ENCODE peak calls at places on chromosomes 11 and 22, in five cellular contexts. R is osteoblast, Y is mammary epithelial cell, G is fibroblast of lung, W is OCI-LY7. F is an unnamed sample.

GRCh38 chr22:46241397-46242007 is 8.6 kb downstream of the CDPF1 start:
- DNase-seq in R (no peak), Y (no peak), G (no peak), W (no peak), F (no peak)

GRCh38 chr11:68127791-68128681 is 6.8 kb upstream of the CHKA start:
- DNase-seq in R (peak; percentile 93), Y (no peak), G (peak; percentile 64), W (no peak), F (no peak)

GRCh38 chr11:69005183-69005630 is 7.8 kb downstream of the MRGPRF start:
- DNase-seq in R (peak; percentile 26), Y (no peak), G (no peak), W (no peak), F (no peak)

GRCh38 chr11:65439331-65440181 is 17.0 kb downstream of the NEAT1 start:
- DNase-seq in R (peak; percentile 85), Y (no peak), G (peak; percentile 52), W (no peak), F (peak; percentile 64)

GRCh38 chr11:88384678-88385015 is 47.1 kb upstream of the CTSC start:
- DNase-seq in R (peak; percentile 74), Y (peak; percentile 49), G (no peak), W (no peak), F (no peak)

GRCh38 chr22:48844096-48844675 is 983.5 kb downstream of the BRD1 start:
- DNase-seq in R (no peak), Y (no peak), G (no peak), W (no peak), F (no peak)

GRCh38 chr11:123063396-123064267 is 1.7 kb upstream of the HSPA8 start:
- DNase-seq in R (peak; percentile 69), Y (peak; percentile 60), G (peak; percentile 78), W (peak; percentile 69), F (peak; percentile 75)

GRCh38 chr11:36793542-36793926 is 195.5 kb upstream of the RAG2 start:
- DNase-seq in R (no peak), Y (no peak), G (peak; percentile 5), W (no peak), F (no peak)

GRCh38 chr11:104876838-104877500 is 21.3 kb downstream of the CASP12 start:
- DNase-seq in R (no peak), Y (no peak), G (no peak), W (no peak), F (no peak)

GRCh38 chr22:48499456-48500425 is 1327.9 kb downstream of the BRD1 start:
- DNase-seq in R (no peak), Y (no peak), G (no peak), W (no peak), F (no peak)

GRCh38 chr11:73958521-73959141 is 7.8 kb downstream of the DNAJB13 start:
- DNase-seq in R (no peak), Y (no peak), G (no peak), W (no peak), F (no peak)

GRCh38 chr11:107183963-107184362 is 165.7 kb upstream of the GUCY1A2 start:
- DNase-seq in R (no peak), Y (no peak), G (no peak), W (no peak), F (peak; percentile 52)

GRCh38 chr11:77046060-77046501 is 11.9 kb downstream of the B3GNT6 start:
- DNase-seq in R (peak; percentile 96), Y (peak; percentile 33), G (no peak), W (peak; percentile 49), F (peak; percentile 65)

GRCh38 chr11:67111261-67111660 is 7.8 kb upstream of the KDM2A start:
- DNase-seq in R (no peak), Y (no peak), G (peak; percentile 64), W (no peak), F (no peak)

GRCh38 chr11:63866211-63866610 is 27.3 kb downstream of the MARK2 start:
- DNase-seq in R (no peak), Y (peak; percentile 61), G (peak; percentile 80), W (peak; percentile 29), F (no peak)

GRCh38 chr11:20668410-20668809 is 976 bp upstream of the NELL1 start:
- DNase-seq in R (no peak), Y (no peak), G (no peak), W (no peak), F (no peak)

GRCh38 chr11:13205446-13205845 is 72.1 kb upstream of the BMAL1 start:
- DNase-seq in R (no peak), Y (no peak), G (no peak), W (no peak), F (no peak)

GRCh38 chr22:31926086-31926485 is 18.2 kb upstream of the YWHAH start:
- DNase-seq in R (no peak), Y (no peak), G (no peak), W (no peak), F (no peak)

GRCh38 chr11:85756401-85757200 is 54.3 kb downstream of the SYTL2 start:
- DNase-seq in R (no peak), Y (no peak), G (no peak), W (no peak), F (no peak)

GRCh38 chr11:86177319-86177718 is 67.2 kb upstream of the EED start:
- DNase-seq in R (no peak), Y (no peak), G (no peak), W (no peak), F (no peak)

GRCh38 chr11:43825217-43825816 is 55.3 kb upstream of the ALKBH3 start:
- DNase-seq in R (no peak), Y (peak; percentile 20), G (peak; percentile 55), W (peak; percentile 4), F (peak; percentile 58)

GRCh38 chr11:19868281-19868821 is 155.7 kb downstream of the NAV2 start:
- DNase-seq in R (peak; percentile 79), Y (peak; percentile 97), G (peak; percentile 91), W (no peak), F (no peak)

GRCh38 chr11:65058419-65059054 is at the start of gene NAALADL1:
- DNase-seq in R (peak; percentile 62), Y (no peak), G (no peak), W (no peak), F (no peak)

GRCh38 chr11:77879218-77879617 is 58.3 kb downstream of the AAMDC start:
- DNase-seq in R (no peak), Y (no peak), G (peak; percentile 73), W (peak; percentile 27), F (no peak)

GRCh38 chr22:26174280-26174679 is 5.0 kb downstream of the SEZ6L start:
- DNase-seq in R (peak; percentile 56), Y (no peak), G (no peak), W (no peak), F (peak; percentile 51)

GRCh38 chr11:110529043-110529442 is 99.3 kb downstream of the FDX1 start:
- DNase-seq in R (no peak), Y (no peak), G (no peak), W (peak; percentile 21), F (peak; percentile 83)

GRCh38 chr11:83566948-83567347 is 280.8 kb upstream of the CCDC90B start:
- DNase-seq in R (peak; percentile 23), Y (peak; percentile 49), G (peak; percentile 74), W (no peak), F (no peak)

GRCh38 chr11:24082860-24083259 is 414.0 kb upstream of the LUZP2 start:
- DNase-seq in R (no peak), Y (no peak), G (no peak), W (no peak), F (no peak)

GRCh38 chr22:44668190-44668885 is 33.7 kb upstream of the PRR5 start:
- DNase-seq in R (peak; percentile 81), Y (no peak), G (no peak), W (no peak), F (no peak)

GRCh38 chr11:8209208-8209807 is 40.5 kb upstream of the RIC3 start:
- DNase-seq in R (peak; percentile 54), Y (no peak), G (no peak), W (no peak), F (peak; percentile 69)

GRCh38 chr11:84524422-84525051 is 1102.6 kb downstream of the DLG2 start:
- DNase-seq in R (peak; percentile 69), Y (no peak), G (peak; percentile 44), W (peak; percentile 27), F (peak; percentile 71)

GRCh38 chr11:76692956-76693355 is 22.4 kb upstream of the LRRC32 start:
- DNase-seq in R (peak; percentile 3), Y (no peak), G (no peak), W (no peak), F (no peak)

GRCh38 chr11:63919267-63920125 is 2.5 kb upstream of the RCOR2 start:
- DNase-seq in R (peak; percentile 85), Y (no peak), G (peak; percentile 26), W (no peak), F (no peak)

GRCh38 chr11:83467841-83468240 is 181.7 kb upstream of the CCDC90B start:
- DNase-seq in R (no peak), Y (no peak), G (no peak), W (no peak), F (no peak)

GRCh38 chr11:57322881-57323467 is 1.8 kb downstream of the TNKS1BP1 start:
- DNase-seq in R (peak; percentile 89), Y (no peak), G (no peak), W (no peak), F (no peak)
- H3K4me1 ChIP-seq in R (peaks cover 45% of the 10 kb centered on the region), Y (peaks cover 55% of the 10 kb centered on the region), G (peaks cover 35% of the 10 kb centered on the region), W (peaks cover 28% of the 10 kb centered on the region), F (peaks cover 46% of the 10 kb centered on the region)

DNA sequence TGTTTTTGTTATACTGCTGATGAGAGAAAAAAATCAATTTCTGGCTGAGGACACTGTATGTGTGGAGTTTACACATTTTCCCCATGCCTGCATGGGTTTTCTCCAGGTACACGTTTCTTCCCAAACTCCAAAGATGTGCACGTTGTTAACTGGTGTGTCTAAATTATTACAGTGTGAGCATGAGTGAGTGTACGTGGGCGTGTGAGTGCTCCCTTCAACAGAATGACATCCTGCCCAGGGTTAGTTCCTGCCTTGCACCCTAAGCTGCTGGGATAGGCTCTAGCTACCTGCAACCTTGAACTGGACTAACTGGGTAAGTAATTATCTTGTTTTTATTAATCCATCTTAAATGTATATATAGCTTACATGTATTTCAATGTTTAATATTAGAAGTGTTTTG is 5.5 kb downstream of the NPAT start:
- DNase-seq in R (no peak), Y (no peak), G (no peak), W (no peak), F (no peak)
- H3K79me2 ChIP-seq in R (peaks cover 91% of the 10 kb centered on the region), Y (peaks cover 90% of the 10 kb centered on the region), G (peaks cover 66% of the 10 kb centered on the region), W (peaks cover 97% of the 10 kb centered on the region), F (peaks cover 100% of the 10 kb centered on the region)

DNA sequence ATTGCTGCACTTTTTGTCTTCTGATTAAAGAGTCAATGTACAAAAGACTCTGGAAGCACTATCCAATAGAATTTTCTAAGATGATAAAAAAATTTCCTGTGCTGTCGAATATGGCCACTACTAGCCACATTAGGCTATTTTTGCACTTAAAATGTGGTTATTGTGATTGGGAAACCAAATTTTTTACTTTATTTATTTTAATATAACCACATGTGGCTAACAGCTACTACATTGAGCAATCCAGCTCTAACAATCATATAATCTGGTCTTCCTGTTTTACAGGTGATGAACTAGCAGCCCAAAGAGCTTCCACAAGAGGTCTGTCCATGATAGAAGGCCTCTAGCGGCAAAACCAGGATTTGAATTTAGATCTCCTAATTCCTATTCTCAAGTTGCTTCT is 363.3 kb upstream of the PITPNB start:
- DNase-seq in R (no peak), Y (peak; percentile 24), G (peak; percentile 78), W (no peak), F (no peak)
- H3K4me1 ChIP-seq in R (peaks cover 25% of the 10 kb centered on the region), Y (peaks cover 18% of the 10 kb centered on the region), G (peaks cover 13% of the 10 kb centered on the region), W (no peaks in the 10 kb centered on the region), F (no peaks in the 10 kb centered on the region)

DNA sequence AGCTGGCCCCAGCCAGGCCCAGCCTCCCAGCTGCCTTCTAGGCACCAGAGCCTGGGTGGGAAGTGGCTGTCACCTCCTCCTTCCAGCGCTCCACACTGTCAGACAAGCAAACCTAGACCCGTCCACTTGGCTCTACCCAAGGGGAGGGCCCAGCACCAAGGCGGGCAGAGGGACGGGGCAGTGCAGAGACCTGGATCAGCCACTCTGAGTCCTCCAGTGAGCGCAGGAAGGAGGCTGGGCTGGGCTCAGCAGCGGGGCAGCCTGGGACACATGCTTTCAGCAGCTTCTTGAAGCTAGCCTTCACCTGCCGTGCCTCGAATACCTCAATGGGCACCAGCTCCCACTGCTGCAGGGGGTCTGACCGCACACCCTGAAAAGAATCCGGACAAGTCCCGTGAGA is 18.8 kb downstream of the SBF1 start:
- DNase-seq in R (no peak), Y (no peak), G (no peak), W (no peak), F (no peak)
- H3K79me2 ChIP-seq in R (no peaks in the 10 kb centered on the region), Y (no peaks in the 10 kb centered on the region), G (no peaks in the 10 kb centered on the region), W (peaks cover 5% of the 10 kb centered on the region), F (peaks cover 4% of the 10 kb centered on the region)